ENCODE peak calls at places on chromosomes 2 and 18, in nine cellular contexts. J, B, G, R, A, E, H, D and P are unnamed samples.

GRCh38 chr2:100292022-100292580 is 30.2 kb downstream of the LONRF2 start:
- DNase-seq in J (peak), B (peak), G (peak), R (no peak), A (peak), E (peak), H (peak), D (peak), P (no peak)

GRCh38 chr18:3872651-3873050 is 422.7 kb downstream of the TGIF1 start:
- DNase-seq in J (no peak), B (no peak), G (no peak), R (no peak), A (no peak), E (no peak), H (no peak), D (no peak), P (no peak)

GRCh38 chr18:26840965-26841364 is 24.5 kb downstream of the AQP4 start:
- DNase-seq in J (no peak), B (no peak), G (no peak), R (no peak), A (no peak), E (no peak), H (peak), D (no peak), P (no peak)

GRCh38 chr2:20065885-20066602 is 14.6 kb upstream of the LAPTM4A start:
- DNase-seq in J (peak), B (peak), G (peak), R (peak), A (no peak), E (peak), H (peak), D (no peak), P (no peak)

GRCh38 chr2:127173073-127173472 is 47.0 kb downstream of the CYP27C1 start:
- DNase-seq in J (no peak), B (no peak), G (no peak), R (no peak), A (peak), E (peak), H (no peak), D (no peak), P (no peak)

GRCh38 chr2:144518744-144519596 is 949 bp downstream of the ZEB2 start:
- DNase-seq in J (no peak), B (no peak), G (no peak), R (no peak), A (no peak), E (no peak), H (no peak), D (no peak), P (no peak)

GRCh38 chr2:84458436-84459027 is 548 bp downstream of the SUCLG1 start:
- DNase-seq in J (no peak), B (no peak), G (peak), R (peak), A (no peak), E (peak), H (peak), D (peak), P (no peak)

GRCh38 chr2:68452168-68452890 is 14.8 kb downstream of the FBXO48 start:
- DNase-seq in J (no peak), B (no peak), G (no peak), R (no peak), A (peak), E (no peak), H (no peak), D (no peak), P (no peak)

GRCh38 chr18:61687317-61687716 is 205.5 kb downstream of the RNF152 start:
- DNase-seq in J (no peak), B (no peak), G (no peak), R (no peak), A (no peak), E (no peak), H (no peak), D (no peak), P (no peak)

GRCh38 chr2:73050011-73050617 is 21.4 kb downstream of the SFXN5 start:
- DNase-seq in J (no peak), B (no peak), G (no peak), R (no peak), A (no peak), E (no peak), H (no peak), D (no peak), P (no peak)

GRCh38 chr18:48833701-48834394 is 116.9 kb downstream of the SMAD7 start:
- DNase-seq in J (peak), B (no peak), G (no peak), R (peak), A (no peak), E (no peak), H (no peak), D (no peak), P (no peak)

GRCh38 chr2:111071480-111072143 is 49.1 kb upstream of the BCL2L11 start:
- DNase-seq in J (no peak), B (peak), G (no peak), R (no peak), A (no peak), E (no peak), H (no peak), D (no peak), P (peak)

GRCh38 chr18:27240383-27240782 is 55.3 kb upstream of the CHST9 start:
- DNase-seq in J (no peak), B (no peak), G (no peak), R (no peak), A (no peak), E (no peak), H (no peak), D (no peak), P (no peak)

GRCh38 chr2:237097911-237098702 is 12.4 kb downstream of the COPS8 start:
- DNase-seq in J (no peak), B (peak), G (no peak), R (no peak), A (no peak), E (no peak), H (no peak), D (no peak), P (no peak)

GRCh38 chr2:29015701-29016470 is 34.8 kb downstream of the TOGARAM2 start:
- DNase-seq in J (no peak), B (no peak), G (no peak), R (no peak), A (peak), E (no peak), H (no peak), D (no peak), P (no peak)

GRCh38 chr2:44758591-44758990 is 182.9 kb upstream of the SIX3 start:
- DNase-seq in J (no peak), B (no peak), G (no peak), R (no peak), A (no peak), E (no peak), H (no peak), D (no peak), P (no peak)

GRCh38 chr18:34661464-34662087 is 48.5 kb upstream of the DTNA start:
- DNase-seq in J (no peak), B (peak), G (peak), R (no peak), A (no peak), E (no peak), H (peak), D (peak), P (no peak)

GRCh38 chr2:96993367-96993766 is 7.0 kb upstream of the FAM178B start:
- DNase-seq in J (no peak), B (no peak), G (no peak), R (no peak), A (no peak), E (no peak), H (no peak), D (no peak), P (no peak)

GRCh38 chr18:76349067-76349715 is 145.9 kb downstream of the ZNF516 start:
- DNase-seq in J (peak), B (peak), G (peak), R (peak), A (peak), E (peak), H (peak), D (peak), P (peak)

GRCh38 chr2:142876423-142876822 is 1.0 kb upstream of the KYNU start:
- DNase-seq in J (no peak), B (no peak), G (no peak), R (no peak), A (no peak), E (no peak), H (no peak), D (no peak), P (no peak)

GRCh38 chr2:179049546-179050311 is at the start of gene CCDC141:
- DNase-seq in J (no peak), B (no peak), G (peak), R (peak), A (no peak), E (no peak), H (peak), D (no peak), P (no peak)

GRCh38 chr2:109427661-109428091 is 186.1 kb downstream of the SEPTIN10 start:
- DNase-seq in J (no peak), B (no peak), G (no peak), R (no peak), A (no peak), E (peak), H (no peak), D (no peak), P (no peak)

DNA sequence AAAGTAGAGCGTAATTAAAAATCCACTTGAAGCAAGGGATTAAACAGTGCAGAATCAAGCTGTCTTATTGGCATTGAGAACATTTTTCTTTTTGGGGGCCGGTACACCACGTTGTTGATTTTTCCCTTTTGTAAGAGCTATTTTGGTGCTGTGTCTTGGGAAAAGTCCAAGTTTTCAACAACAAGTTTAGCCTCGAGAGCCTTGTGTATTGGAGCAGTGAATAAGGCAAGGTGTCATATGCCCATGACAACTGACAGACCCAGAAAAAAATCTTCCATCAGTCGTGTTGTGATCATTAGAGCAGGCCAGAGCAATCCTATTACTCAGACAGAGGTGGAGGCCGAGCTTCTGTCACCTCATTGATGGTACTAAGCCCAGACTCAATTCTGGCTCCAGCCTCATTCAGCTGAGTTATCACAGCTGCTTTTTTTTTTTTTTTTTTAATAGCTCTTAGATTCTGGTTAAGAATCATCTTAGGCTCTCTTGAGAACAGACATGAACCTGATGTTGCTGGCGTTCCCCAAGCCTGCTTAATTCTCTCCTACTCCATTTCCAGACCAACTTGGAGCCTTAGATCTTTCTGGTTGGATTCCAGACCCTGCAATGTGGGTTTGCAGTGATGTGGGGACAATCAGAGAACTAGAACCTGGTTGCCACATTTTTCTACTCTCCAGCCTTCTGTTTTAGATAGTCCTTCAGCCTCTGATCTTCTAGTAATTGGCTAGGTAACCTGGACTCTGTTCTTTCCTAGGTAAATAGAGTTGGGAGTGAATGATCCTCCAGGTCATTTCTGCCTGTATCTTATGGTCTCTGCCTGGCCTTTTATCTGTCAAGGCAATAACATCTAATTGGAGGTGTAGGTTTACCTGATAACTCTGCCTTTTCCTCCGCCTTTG is 43.2 kb downstream of the MOGAT1 start:
- DNase-seq in J (no peak), B (no peak), G (no peak), R (no peak), A (peak), E (peak), H (peak), D (no peak), P (no peak)
- TF ChIP-seq EP300 in J (no peak), B (no peak), G (no peak), R (no peak), A (no peak), E (no peak), H (no peak), D (no peak), P (no peak)

DNA sequence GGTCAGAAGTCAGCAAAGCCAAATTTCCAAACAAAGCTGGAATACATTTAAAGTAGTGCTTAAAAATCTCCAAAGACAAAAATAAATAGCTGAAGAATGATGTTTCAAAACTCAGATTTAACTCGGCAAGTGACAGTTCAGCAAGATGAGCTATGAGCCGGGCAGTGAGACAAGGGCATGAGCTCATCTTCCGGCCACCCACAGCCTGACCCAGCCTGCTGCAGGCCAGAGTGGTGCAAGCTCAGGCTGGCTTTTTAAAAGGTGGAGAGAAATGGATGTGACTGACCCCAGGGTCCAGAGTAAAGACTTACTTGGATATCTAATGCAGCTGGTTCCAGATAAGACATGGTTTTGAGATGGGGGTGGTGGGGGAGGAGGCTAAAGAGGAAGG is 98.2 kb upstream of the KLHL29 start:
- DNase-seq in J (no peak), B (no peak), G (no peak), R (peak), A (peak), E (peak), H (no peak), D (no peak), P (peak)
- TF ChIP-seq EP300 in J (no peak), B (no peak), G (peak), R (no peak), A (no peak), E (no peak), H (no peak), D (no peak), P (no peak)

DNA sequence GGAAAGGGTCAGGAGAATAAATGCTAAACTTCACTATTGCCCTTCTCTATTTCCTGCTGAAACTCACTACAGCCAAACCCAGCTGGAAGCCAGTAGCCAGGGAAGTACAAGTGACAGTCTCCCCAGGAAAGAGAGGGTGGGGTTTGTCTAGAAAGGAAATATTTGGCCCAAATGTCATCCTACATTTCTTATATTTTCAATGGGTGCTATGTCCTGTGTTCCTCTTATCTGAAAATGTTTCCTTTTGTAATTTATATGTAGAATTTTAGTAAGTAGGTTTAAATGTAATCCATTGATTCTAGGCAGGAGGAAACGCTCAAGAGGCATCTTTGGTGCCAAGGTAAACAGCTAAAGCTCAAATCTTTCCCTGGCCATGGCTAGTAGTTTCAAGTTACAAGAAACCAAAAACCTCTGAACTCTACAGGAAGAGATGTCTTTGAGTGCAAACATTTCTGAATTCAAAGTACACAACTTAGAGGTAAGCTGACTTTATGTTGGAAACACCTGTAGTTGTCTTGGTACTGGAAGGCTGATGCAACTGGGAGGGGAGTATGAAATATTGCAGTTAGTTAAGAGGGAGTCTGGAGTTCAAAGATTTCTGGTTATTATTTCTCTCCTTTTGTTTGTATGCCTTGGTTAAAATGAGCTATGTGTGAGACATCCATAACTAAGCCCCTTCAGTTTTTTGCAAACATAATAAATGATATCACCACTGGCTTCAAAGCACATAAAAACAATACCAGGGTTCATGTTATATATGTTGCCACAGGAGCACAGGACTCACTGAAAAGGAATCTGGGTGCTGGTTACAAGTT is 356.1 kb upstream of the ZC3H15 start:
- DNase-seq in J (no peak), B (no peak), G (no peak), R (no peak), A (no peak), E (no peak), H (peak), D (no peak), P (no peak)
- TF ChIP-seq EP300 in J (no peak), B (peak), G (no peak), R (no peak), A (no peak), E (no peak), H (no peak), D (no peak), P (no peak)

GRCh38 chr2:171315781-171316180 is 118.0 kb downstream of the METTL8 start:
- DNase-seq in J (no peak), B (no peak), G (no peak), R (no peak), A (no peak), E (no peak), H (no peak), D (no peak), P (no peak)
- TF ChIP-seq EP300 in J (no peak), B (no peak), G (no peak), R (no peak), A (no peak), E (no peak), H (no peak), D (no peak), P (no peak)

GRCh38 chr2:208039661-208040060 is 14.3 kb upstream of the PLEKHM3 start:
- DNase-seq in J (no peak), B (no peak), G (no peak), R (no peak), A (no peak), E (no peak), H (no peak), D (no peak), P (no peak)

GRCh38 chr2:208042041-208042440 is 16.7 kb upstream of the PLEKHM3 start:
- DNase-seq in J (no peak), B (no peak), G (no peak), R (peak), A (no peak), E (no peak), H (peak), D (no peak), P (no peak)

GRCh38 chr2:208037564-208038487 is 12.5 kb upstream of the PLEKHM3 start:
- DNase-seq in J (no peak), B (no peak), G (no peak), R (no peak), A (no peak), E (no peak), H (no peak), D (no peak), P (no peak)

GRCh38 chr2:208042450-208042849 is 17.1 kb upstream of the PLEKHM3 start:
- DNase-seq in J (no peak), B (no peak), G (no peak), R (no peak), A (no peak), E (no peak), H (no peak), D (no peak), P (no peak)

GRCh38 chr2:208040199-208041171 is 15.2 kb upstream of the PLEKHM3 start:
- DNase-seq in J (peak), B (peak), G (peak), R (peak), A (peak), E (peak), H (peak), D (peak), P (peak)
- TF ChIP-seq EP300 in J (no peak), B (no peak), G (no peak), R (no peak), A (no peak), E (no peak), H (no peak), D (no peak), P (no peak)

GRCh38 chr18:24704921-24705620 is 244.6 kb downstream of the HRH4 start:
- DNase-seq in J (no peak), B (no peak), G (no peak), R (no peak), A (no peak), E (no peak), H (no peak), D (no peak), P (no peak)
- TF ChIP-seq EP300 in J (no peak), B (no peak), G (no peak), R (no peak), A (no peak), E (no peak), H (no peak), D (no peak), P (no peak)